ENCODE peak calls at places on chromosomes 2 and 18, in nine cellular contexts. One of them, this sample, is unnamed. For H3K4me1, the result is how much of the 10 kb centered on the place peaks cover.

GRCh38 chr2:104678181-104678580 is 175.7 kb upstream of the POU3F3 start:
- DNase-seq in HepG2: no peak
- DNase-seq in tibial nerve: no peak
- DNase-seq in GM23338: no peak
- DNase-seq in right lobe of liver: no peak
- DNase-seq in CD8-positive, alpha-beta T cell: no peak
- DNase-seq in lung: no peak
- DNase-seq in fibroblast of lung: no peak
- DNase-seq in suprapubic skin: no peak
- DNase-seq in this sample: no peak

GRCh38 chr2:193837368-193837767 is 1642.6 kb upstream of the TMEFF2 start:
- DNase-seq in HepG2: no peak
- DNase-seq in tibial nerve: no peak
- DNase-seq in GM23338: no peak
- DNase-seq in right lobe of liver: no peak
- DNase-seq in CD8-positive, alpha-beta T cell: no peak
- DNase-seq in lung: no peak
- DNase-seq in fibroblast of lung: peak
- DNase-seq in suprapubic skin: no peak
- DNase-seq in this sample: no peak

GRCh38 chr2:235925250-235925919 is 242.8 kb downstream of the GBX2 start:
- DNase-seq in HepG2: no peak
- DNase-seq in tibial nerve: no peak
- DNase-seq in GM23338: no peak
- DNase-seq in right lobe of liver: no peak
- DNase-seq in CD8-positive, alpha-beta T cell: no peak
- DNase-seq in lung: no peak
- DNase-seq in fibroblast of lung: no peak
- DNase-seq in suprapubic skin: no peak
- DNase-seq in this sample: no peak

GRCh38 chr2:207681431-207681830 is 30.0 kb upstream of the CCNYL1 start:
- DNase-seq in HepG2: no peak
- DNase-seq in tibial nerve: no peak
- DNase-seq in GM23338: peak
- DNase-seq in right lobe of liver: no peak
- DNase-seq in CD8-positive, alpha-beta T cell: no peak
- DNase-seq in lung: no peak
- DNase-seq in fibroblast of lung: no peak
- DNase-seq in suprapubic skin: no peak
- DNase-seq in this sample: no peak

GRCh38 chr2:222796413-222797103 is 64.3 kb upstream of the ACSL3 start:
- DNase-seq in HepG2: peak
- DNase-seq in tibial nerve: no peak
- DNase-seq in GM23338: peak
- DNase-seq in right lobe of liver: peak
- DNase-seq in CD8-positive, alpha-beta T cell: no peak
- DNase-seq in lung: no peak
- DNase-seq in fibroblast of lung: no peak
- DNase-seq in suprapubic skin: no peak
- DNase-seq in this sample: peak

GRCh38 chr18:57803119-57803969 is at the start of gene ATP8B1:
- DNase-seq in HepG2: no peak
- DNase-seq in tibial nerve: no peak
- DNase-seq in GM23338: peak
- DNase-seq in right lobe of liver: peak
- DNase-seq in CD8-positive, alpha-beta T cell: no peak
- DNase-seq in lung: peak
- DNase-seq in fibroblast of lung: peak
- DNase-seq in suprapubic skin: peak
- DNase-seq in this sample: peak

GRCh38 chr18:59918320-59918755 is 18.5 kb downstream of the PMAIP1 start:
- DNase-seq in HepG2: no peak
- DNase-seq in tibial nerve: no peak
- DNase-seq in GM23338: no peak
- DNase-seq in right lobe of liver: peak
- DNase-seq in CD8-positive, alpha-beta T cell: no peak
- DNase-seq in lung: no peak
- DNase-seq in fibroblast of lung: peak
- DNase-seq in suprapubic skin: no peak
- DNase-seq in this sample: peak

GRCh38 chr2:99279969-99280695 is 20.9 kb downstream of the LYG1 start:
- DNase-seq in HepG2: peak
- DNase-seq in tibial nerve: no peak
- DNase-seq in GM23338: no peak
- DNase-seq in right lobe of liver: no peak
- DNase-seq in CD8-positive, alpha-beta T cell: no peak
- DNase-seq in lung: no peak
- DNase-seq in fibroblast of lung: no peak
- DNase-seq in suprapubic skin: no peak
- DNase-seq in this sample: no peak

GRCh38 chr2:218710334-218710686 is 325 bp upstream of the TTLL4 start:
- DNase-seq in HepG2: no peak
- DNase-seq in tibial nerve: no peak
- DNase-seq in GM23338: no peak
- DNase-seq in right lobe of liver: no peak
- DNase-seq in CD8-positive, alpha-beta T cell: no peak
- DNase-seq in lung: no peak
- DNase-seq in fibroblast of lung: no peak
- DNase-seq in suprapubic skin: no peak
- DNase-seq in this sample: no peak

GRCh38 chr2:41937921-41938708 is 109.7 kb upstream of the PKDCC start:
- DNase-seq in HepG2: no peak
- DNase-seq in tibial nerve: no peak
- DNase-seq in GM23338: peak
- DNase-seq in right lobe of liver: no peak
- DNase-seq in CD8-positive, alpha-beta T cell: no peak
- DNase-seq in lung: no peak
- DNase-seq in fibroblast of lung: peak
- DNase-seq in suprapubic skin: no peak
- DNase-seq in this sample: peak

GRCh38 chr2:157244691-157245090 is 12.8 kb upstream of the GALNT5 start:
- DNase-seq in HepG2: no peak
- DNase-seq in tibial nerve: no peak
- DNase-seq in GM23338: no peak
- DNase-seq in right lobe of liver: no peak
- DNase-seq in CD8-positive, alpha-beta T cell: no peak
- DNase-seq in lung: no peak
- DNase-seq in fibroblast of lung: no peak
- DNase-seq in suprapubic skin: no peak
- DNase-seq in this sample: no peak

GRCh38 chr2:113231064-113231463 is 47.7 kb downstream of the PAX8 start:
- DNase-seq in HepG2: no peak
- DNase-seq in tibial nerve: no peak
- DNase-seq in GM23338: no peak
- DNase-seq in right lobe of liver: no peak
- DNase-seq in CD8-positive, alpha-beta T cell: no peak
- DNase-seq in lung: no peak
- DNase-seq in fibroblast of lung: no peak
- DNase-seq in suprapubic skin: no peak
- DNase-seq in this sample: no peak
- H3K4me1 ChIP-seq in HepG2: under half
- H3K4me1 ChIP-seq in tibial nerve: under half
- H3K4me1 ChIP-seq in GM23338: under half
- H3K4me1 ChIP-seq in right lobe of liver: under half
- H3K4me1 ChIP-seq in CD8-positive, alpha-beta T cell: under half
- H3K4me1 ChIP-seq in lung: under half
- H3K4me1 ChIP-seq in fibroblast of lung: under half
- H3K4me1 ChIP-seq in suprapubic skin: under half
- H3K4me1 ChIP-seq in this sample: under half

GRCh38 chr18:24540896-24541295 is 80.5 kb downstream of the HRH4 start:
- DNase-seq in HepG2: no peak
- DNase-seq in tibial nerve: no peak
- DNase-seq in GM23338: no peak
- DNase-seq in right lobe of liver: no peak
- DNase-seq in CD8-positive, alpha-beta T cell: no peak
- DNase-seq in lung: no peak
- DNase-seq in fibroblast of lung: no peak
- DNase-seq in suprapubic skin: no peak
- DNase-seq in this sample: no peak

GRCh38 chr18:24544949-24545348 is 84.5 kb downstream of the HRH4 start:
- DNase-seq in HepG2: no peak
- DNase-seq in tibial nerve: no peak
- DNase-seq in GM23338: no peak
- DNase-seq in right lobe of liver: no peak
- DNase-seq in CD8-positive, alpha-beta T cell: no peak
- DNase-seq in lung: no peak
- DNase-seq in fibroblast of lung: no peak
- DNase-seq in suprapubic skin: no peak
- DNase-seq in this sample: no peak

GRCh38 chr18:24546304-24546703 is 85.9 kb downstream of the HRH4 start:
- DNase-seq in HepG2: no peak
- DNase-seq in tibial nerve: no peak
- DNase-seq in GM23338: no peak
- DNase-seq in right lobe of liver: no peak
- DNase-seq in CD8-positive, alpha-beta T cell: no peak
- DNase-seq in lung: no peak
- DNase-seq in fibroblast of lung: no peak
- DNase-seq in suprapubic skin: no peak
- DNase-seq in this sample: no peak

GRCh38 chr18:24543408-24544140 is 83.1 kb downstream of the HRH4 start:
- DNase-seq in HepG2: no peak
- DNase-seq in tibial nerve: no peak
- DNase-seq in GM23338: no peak
- DNase-seq in right lobe of liver: no peak
- DNase-seq in CD8-positive, alpha-beta T cell: no peak
- DNase-seq in lung: no peak
- DNase-seq in fibroblast of lung: no peak
- DNase-seq in suprapubic skin: no peak
- DNase-seq in this sample: no peak

DNA sequence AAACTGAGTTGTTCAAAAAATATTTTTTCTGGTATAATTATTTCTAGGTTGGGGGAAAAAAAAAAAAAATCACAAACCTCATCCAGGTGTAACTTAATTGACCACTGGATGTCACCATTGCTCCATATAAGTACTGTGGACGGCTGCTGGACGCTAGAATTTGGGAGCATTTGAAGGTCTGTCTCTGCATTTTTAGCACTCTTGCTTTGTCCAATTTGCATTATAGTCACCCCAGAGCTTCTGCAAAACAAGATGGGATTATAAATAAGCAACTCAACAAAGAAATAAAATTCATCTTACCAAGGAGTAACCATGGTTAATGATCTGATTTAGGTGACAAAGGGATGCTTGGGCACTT is 83.7 kb downstream of the HRH4 start:
- DNase-seq in HepG2: peak
- DNase-seq in tibial nerve: peak
- DNase-seq in GM23338: peak
- DNase-seq in right lobe of liver: no peak
- DNase-seq in CD8-positive, alpha-beta T cell: no peak
- DNase-seq in lung: no peak
- DNase-seq in fibroblast of lung: no peak
- DNase-seq in suprapubic skin: no peak
- DNase-seq in this sample: no peak
- TF ChIP-seq CTCF in HepG2: peak
- TF ChIP-seq CTCF in tibial nerve: peak
- TF ChIP-seq CTCF in GM23338: peak
- TF ChIP-seq CTCF in right lobe of liver: peak
- TF ChIP-seq CTCF in CD8-positive, alpha-beta T cell: no peak
- TF ChIP-seq CTCF in lung: peak
- TF ChIP-seq CTCF in fibroblast of lung: peak
- TF ChIP-seq CTCF in suprapubic skin: no peak
- TF ChIP-seq CTCF in this sample: peak

GRCh38 chr2:237179161-237179560 is 93.5 kb downstream of the COPS8 start:
- DNase-seq in HepG2: no peak
- DNase-seq in tibial nerve: no peak
- DNase-seq in GM23338: no peak
- DNase-seq in right lobe of liver: no peak
- DNase-seq in CD8-positive, alpha-beta T cell: no peak
- DNase-seq in lung: no peak
- DNase-seq in fibroblast of lung: no peak
- DNase-seq in suprapubic skin: no peak
- DNase-seq in this sample: no peak
- H3K4me1 ChIP-seq in HepG2: under half
- H3K4me1 ChIP-seq in tibial nerve: under half
- H3K4me1 ChIP-seq in GM23338: under half
- H3K4me1 ChIP-seq in right lobe of liver: under half
- H3K4me1 ChIP-seq in CD8-positive, alpha-beta T cell: under half
- H3K4me1 ChIP-seq in lung: under half
- H3K4me1 ChIP-seq in fibroblast of lung: under half
- H3K4me1 ChIP-seq in suprapubic skin: under half
- H3K4me1 ChIP-seq in this sample: under half

DNA sequence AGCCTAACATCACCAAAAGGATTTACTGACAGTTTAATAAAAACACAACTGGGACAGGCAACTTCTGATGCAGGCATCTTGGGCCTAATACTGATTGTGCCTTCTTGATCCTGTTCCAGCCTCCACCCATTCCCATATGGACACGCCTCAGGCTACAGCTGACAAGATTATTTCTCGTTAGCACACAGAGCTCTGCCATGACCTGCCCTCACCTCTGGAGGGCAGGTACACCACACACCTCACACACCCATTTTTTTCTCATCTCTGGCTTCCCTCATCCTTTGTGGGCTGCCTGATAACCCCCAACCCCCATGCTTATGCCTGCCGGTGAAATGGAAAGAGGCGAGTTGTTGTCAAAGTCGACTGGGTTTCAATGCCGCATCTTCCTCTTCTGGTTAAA is 147.0 kb downstream of the ANTXR1 start:
- DNase-seq in HepG2: peak
- DNase-seq in tibial nerve: no peak
- DNase-seq in GM23338: peak
- DNase-seq in right lobe of liver: no peak
- DNase-seq in CD8-positive, alpha-beta T cell: no peak
- DNase-seq in lung: no peak
- DNase-seq in fibroblast of lung: no peak
- DNase-seq in suprapubic skin: no peak
- DNase-seq in this sample: no peak
- TF ChIP-seq CTCF in HepG2: peak
- TF ChIP-seq CTCF in tibial nerve: no peak
- TF ChIP-seq CTCF in GM23338: peak
- TF ChIP-seq CTCF in right lobe of liver: peak
- TF ChIP-seq CTCF in CD8-positive, alpha-beta T cell: no peak
- TF ChIP-seq CTCF in lung: no peak
- TF ChIP-seq CTCF in fibroblast of lung: no peak
- TF ChIP-seq CTCF in suprapubic skin: peak
- TF ChIP-seq CTCF in this sample: no peak

This sample was measured in heart left ventricle.